ENCODE peak calls at places on chromosomes 6 and 20, in four cellular contexts. One of them, this sample, is unnamed.

GRCh38 chr6:16700202-16700997 is 60.9 kb downstream of the ATXN1 start:
- DNase-seq in NCI-H748 treated with DMSO at 0.1 percent for 48 hours: no peak
- DNase-seq in ACHN: no peak
- DNase-seq in NCI-H2081: no peak
- DNase-seq in this sample: no peak

GRCh38 chr20:5636841-5637240 is 113.4 kb upstream of the SHLD1 start:
- DNase-seq in NCI-H748 treated with DMSO at 0.1 percent for 48 hours: no peak
- DNase-seq in ACHN: no peak
- DNase-seq in NCI-H2081: no peak
- DNase-seq in this sample: no peak

GRCh38 chr6:15272562-15272961 is 26.7 kb downstream of the JARID2 start:
- DNase-seq in NCI-H748 treated with DMSO at 0.1 percent for 48 hours: no peak
- DNase-seq in ACHN: no peak
- DNase-seq in NCI-H2081: no peak
- DNase-seq in this sample: no peak

GRCh38 chr6:71468841-71469750 is 180.5 kb downstream of the OGFRL1 start:
- DNase-seq in NCI-H748 treated with DMSO at 0.1 percent for 48 hours: no peak
- DNase-seq in ACHN: peak; percentile 96
- DNase-seq in NCI-H2081: no peak
- DNase-seq in this sample: no peak

GRCh38 chr6:26173836-26174144 is 86.6 kb downstream of the HFE start:
- DNase-seq in NCI-H748 treated with DMSO at 0.1 percent for 48 hours: no peak
- DNase-seq in ACHN: no peak
- DNase-seq in NCI-H2081: no peak
- DNase-seq in this sample: no peak

GRCh38 chr20:38089500-38089899 is 56.0 kb downstream of the RPRD1B start:
- DNase-seq in NCI-H748 treated with DMSO at 0.1 percent for 48 hours: no peak
- DNase-seq in ACHN: no peak
- DNase-seq in NCI-H2081: no peak
- DNase-seq in this sample: no peak

GRCh38 chr6:31272856-31273626 is 1.1 kb upstream of the HLA-C start:
- DNase-seq in NCI-H748 treated with DMSO at 0.1 percent for 48 hours: no peak
- DNase-seq in ACHN: no peak
- DNase-seq in NCI-H2081: no peak
- DNase-seq in this sample: no peak

GRCh38 chr6:107110200-107110599 is 5.1 kb downstream of the BEND3 start:
- DNase-seq in NCI-H748 treated with DMSO at 0.1 percent for 48 hours: no peak
- DNase-seq in ACHN: no peak
- DNase-seq in NCI-H2081: no peak
- DNase-seq in this sample: no peak

GRCh38 chr6:147077251-147077650 is 127.0 kb upstream of the STXBP5 start:
- DNase-seq in NCI-H748 treated with DMSO at 0.1 percent for 48 hours: no peak
- DNase-seq in ACHN: no peak
- DNase-seq in NCI-H2081: no peak
- DNase-seq in this sample: no peak

GRCh38 chr6:148500402-148500801 is 157.8 kb downstream of the SASH1 start:
- DNase-seq in NCI-H748 treated with DMSO at 0.1 percent for 48 hours: no peak
- DNase-seq in ACHN: no peak
- DNase-seq in NCI-H2081: no peak
- DNase-seq in this sample: no peak

GRCh38 chr20:37308098-37309050 is 18.9 kb downstream of the MANBAL start:
- DNase-seq in NCI-H748 treated with DMSO at 0.1 percent for 48 hours: no peak
- DNase-seq in ACHN: no peak
- DNase-seq in NCI-H2081: no peak
- DNase-seq in this sample: no peak

GRCh38 chr6:142635130-142635529 is 309.8 kb downstream of the HIVEP2 start:
- DNase-seq in NCI-H748 treated with DMSO at 0.1 percent for 48 hours: no peak
- DNase-seq in ACHN: peak; percentile 4
- DNase-seq in NCI-H2081: no peak
- DNase-seq in this sample: no peak

GRCh38 chr6:156910938-156911337 is 133.8 kb downstream of the ARID1B start:
- DNase-seq in NCI-H748 treated with DMSO at 0.1 percent for 48 hours: no peak
- DNase-seq in ACHN: no peak
- DNase-seq in NCI-H2081: no peak
- DNase-seq in this sample: no peak

GRCh38 chr6:75296811-75297779 is 12.5 kb upstream of the TMEM30A start:
- DNase-seq in NCI-H748 treated with DMSO at 0.1 percent for 48 hours: peak; percentile 50
- DNase-seq in ACHN: peak; percentile 61
- DNase-seq in NCI-H2081: peak; percentile 47
- DNase-seq in this sample: no peak

GRCh38 chr20:346640-347316 is at the start of gene NRSN2:
- DNase-seq in NCI-H748 treated with DMSO at 0.1 percent for 48 hours: peak; percentile 66
- DNase-seq in ACHN: peak; percentile 56
- DNase-seq in NCI-H2081: peak; percentile 63
- DNase-seq in this sample: no peak

GRCh38 chr6:9744119-9744518 is 670.8 kb downstream of the TFAP2A start:
- DNase-seq in NCI-H748 treated with DMSO at 0.1 percent for 48 hours: no peak
- DNase-seq in ACHN: no peak
- DNase-seq in NCI-H2081: no peak
- DNase-seq in this sample: no peak

GRCh38 chr6:24761193-24761835 is 13.4 kb upstream of the GMNN start:
- DNase-seq in NCI-H748 treated with DMSO at 0.1 percent for 48 hours: no peak
- DNase-seq in ACHN: no peak
- DNase-seq in NCI-H2081: no peak
- DNase-seq in this sample: no peak

GRCh38 chr20:48181536-48181935 is 396.3 kb upstream of the SULF2 start:
- DNase-seq in NCI-H748 treated with DMSO at 0.1 percent for 48 hours: no peak
- DNase-seq in ACHN: no peak
- DNase-seq in NCI-H2081: no peak
- DNase-seq in this sample: no peak

GRCh38 chr6:44735631-44735963 is 348.1 kb downstream of the CDC5L start:
- DNase-seq in NCI-H748 treated with DMSO at 0.1 percent for 48 hours: no peak
- DNase-seq in ACHN: no peak
- DNase-seq in NCI-H2081: no peak
- DNase-seq in this sample: no peak

This sample was measured in effector CD4-positive, alpha-beta T cell.